ENCODE peak calls at places on chromosomes 11 and 22, in six cellular contexts. Q, Z, N, P, B and Y are unnamed samples. For H3K27me3, the result is how much of the 10 kb centered on the place peaks cover.

GRCh38 chr11:112780351-112781043 is 180.7 kb upstream of the NCAM1 start:
- DNase-seq in N (no peak), P (no peak), Z (no peak), B (no peak), Q (peak), Y (peak)

GRCh38 chr11:62544521-62545436 is 1.8 kb downstream of the AHNAK start:
- DNase-seq in P (no peak), Z (no peak), N (no peak), Q (peak), B (peak), Y (no peak)

GRCh38 chr22:30605449-30606110 is 1.4 kb upstream of the TCN2 start:
- DNase-seq in N (peak), Q (peak), Z (peak), P (no peak), B (peak), Y (peak)

GRCh38 chr22:41700105-41700358 is 729 bp downstream of the MEI1 start:
- DNase-seq in B (no peak), Q (no peak), N (peak), Z (no peak), P (no peak), Y (no peak)

GRCh38 chr11:21561589-21561988 is 631.3 kb upstream of the ANO5 start:
- DNase-seq in B (no peak), P (no peak), N (no peak), Z (no peak), Q (no peak), Y (peak)

GRCh38 chr22:40436460-40437431 is 66.4 kb downstream of the SGSM3 start:
- DNase-seq in Z (no peak), P (peak), Q (peak), B (peak), N (no peak), Y (peak)

GRCh38 chr22:39979458-39979857 is 15.3 kb upstream of the FAM83F start:
- DNase-seq in B (no peak), Z (no peak), N (no peak), Q (no peak), P (no peak), Y (no peak)

GRCh38 chr11:103924166-103925013 is 112.0 kb upstream of the DDI1 start:
- DNase-seq in Q (no peak), P (no peak), Z (no peak), B (no peak), N (no peak), Y (no peak)

GRCh38 chr22:26660961-26661578 is 3.7 kb downstream of the MIAT start:
- DNase-seq in Q (no peak), N (no peak), Z (no peak), B (no peak), P (no peak), Y (no peak)

GRCh38 chr11:119338318-119338890 is 2.3 kb downstream of the C1QTNF5 start:
- DNase-seq in N (peak), B (peak), P (no peak), Q (peak), Z (peak), Y (no peak)

GRCh38 chr11:9017773-9018172 is 14.0 kb upstream of the NRIP3 start:
- DNase-seq in N (no peak), Z (peak), Q (no peak), B (peak), P (no peak), Y (no peak)

GRCh38 chr22:18970180-18970947 is 34.3 kb upstream of the PRODH start:
- DNase-seq in P (no peak), Q (no peak), N (peak), B (no peak), Z (no peak), Y (peak)
- H3K27me3 ChIP-seq in P (under half), Q (half or more), N (under half), B (under half), Z (under half), Y (under half)

GRCh38 chr22:43109511-43109910 is 1.0 kb upstream of the BIK start:
- DNase-seq in Z (no peak), B (no peak), P (no peak), Q (no peak), N (no peak), Y (no peak)

GRCh38 chr22:43113516-43114251 is 3.1 kb downstream of the BIK start:
- DNase-seq in P (no peak), Z (no peak), B (peak), Q (no peak), N (no peak), Y (no peak)

GRCh38 chr22:43109921-43110443 is 568 bp upstream of the BIK start:
- DNase-seq in P (no peak), Q (no peak), Z (no peak), N (peak), B (no peak), Y (no peak)

GRCh38 chr22:43110927-43111623 is 525 bp downstream of the BIK start:
- DNase-seq in Z (peak), P (no peak), Q (no peak), B (peak), N (no peak), Y (peak)

DNA sequence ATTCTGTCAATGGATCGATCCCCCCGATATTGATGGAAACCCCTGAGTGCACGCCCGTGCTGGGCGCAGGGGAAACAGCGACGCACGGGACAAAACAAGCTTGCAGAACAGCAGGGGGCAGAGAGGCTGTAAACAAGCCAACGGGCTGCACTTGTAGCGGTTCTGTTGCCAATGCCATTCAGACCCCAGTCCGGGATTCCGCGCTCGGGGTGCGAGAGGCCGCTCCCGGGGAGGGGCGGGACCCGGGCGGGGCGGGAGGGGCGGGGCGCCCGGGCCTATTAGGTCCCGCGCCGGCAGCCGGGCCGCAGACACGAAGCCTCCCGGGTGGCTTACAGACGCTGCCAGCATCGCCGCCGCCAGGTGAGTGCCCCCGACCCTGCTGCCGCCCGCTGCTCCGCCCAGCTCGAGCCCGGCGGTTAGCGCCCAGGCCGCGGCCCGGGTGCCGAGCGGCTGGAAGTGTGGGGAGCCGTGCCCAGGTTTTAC is at the start of gene BIK:
- DNase-seq in P (no peak), Q (peak), B (peak), Z (peak), N (peak), Y (peak)
- TF ChIP-seq CTCF in P (peak), Q (no peak), B (no peak), Z (peak), N (no peak), Y (peak)

GRCh38 chr22:50016988-50017700 is 4.6 kb upstream of the IL17REL start:
- DNase-seq in Q (no peak), N (no peak), Z (peak), B (peak), P (no peak), Y (peak)
- H3K27me3 ChIP-seq in Q (under half), N (under half), Z (under half), B (half or more), P (half or more), Y (under half)

DNA sequence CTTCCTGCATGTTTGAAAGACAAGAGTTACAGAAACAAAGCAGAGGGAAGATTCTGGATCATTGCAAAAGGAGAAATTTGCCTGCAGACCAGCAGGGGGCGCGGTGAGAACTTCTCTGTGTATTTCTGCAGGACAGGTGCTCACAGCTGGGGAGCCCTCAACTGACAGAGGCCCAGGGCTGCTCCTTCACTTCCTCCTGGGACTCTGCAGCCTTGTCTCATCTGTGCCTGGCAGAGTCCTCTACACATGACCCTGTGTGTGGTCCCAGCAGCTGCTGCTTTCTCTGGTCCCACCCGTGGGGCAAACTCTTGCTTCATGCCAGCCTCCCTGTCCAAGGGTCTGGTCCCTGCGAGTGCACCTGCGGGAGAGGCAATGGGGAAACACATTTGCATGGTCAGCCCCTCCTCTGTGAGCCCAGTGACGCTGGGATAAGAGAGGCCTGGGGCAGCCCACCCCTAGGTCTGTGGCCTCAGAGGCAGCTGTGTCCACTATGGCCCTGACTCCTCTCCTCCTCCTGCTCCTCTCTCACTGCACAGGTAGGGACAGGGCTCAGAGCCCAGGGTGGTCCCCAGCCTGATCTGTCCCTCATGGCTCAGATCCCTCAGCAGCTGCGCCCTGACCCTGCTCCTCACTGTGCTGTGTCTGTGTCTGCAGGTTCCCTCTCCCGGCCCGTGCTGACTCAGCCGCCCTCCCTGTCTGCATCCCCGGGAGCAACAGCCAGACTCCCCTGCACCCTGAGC is 43.2 kb upstream of the VPREB1 start:
- DNase-seq in Q (peak), Z (no peak), B (peak), P (peak), N (peak), Y (no peak)
- TF ChIP-seq CTCF in Q (peak), Z (peak), B (peak), P (peak), N (peak), Y (peak)

DNA sequence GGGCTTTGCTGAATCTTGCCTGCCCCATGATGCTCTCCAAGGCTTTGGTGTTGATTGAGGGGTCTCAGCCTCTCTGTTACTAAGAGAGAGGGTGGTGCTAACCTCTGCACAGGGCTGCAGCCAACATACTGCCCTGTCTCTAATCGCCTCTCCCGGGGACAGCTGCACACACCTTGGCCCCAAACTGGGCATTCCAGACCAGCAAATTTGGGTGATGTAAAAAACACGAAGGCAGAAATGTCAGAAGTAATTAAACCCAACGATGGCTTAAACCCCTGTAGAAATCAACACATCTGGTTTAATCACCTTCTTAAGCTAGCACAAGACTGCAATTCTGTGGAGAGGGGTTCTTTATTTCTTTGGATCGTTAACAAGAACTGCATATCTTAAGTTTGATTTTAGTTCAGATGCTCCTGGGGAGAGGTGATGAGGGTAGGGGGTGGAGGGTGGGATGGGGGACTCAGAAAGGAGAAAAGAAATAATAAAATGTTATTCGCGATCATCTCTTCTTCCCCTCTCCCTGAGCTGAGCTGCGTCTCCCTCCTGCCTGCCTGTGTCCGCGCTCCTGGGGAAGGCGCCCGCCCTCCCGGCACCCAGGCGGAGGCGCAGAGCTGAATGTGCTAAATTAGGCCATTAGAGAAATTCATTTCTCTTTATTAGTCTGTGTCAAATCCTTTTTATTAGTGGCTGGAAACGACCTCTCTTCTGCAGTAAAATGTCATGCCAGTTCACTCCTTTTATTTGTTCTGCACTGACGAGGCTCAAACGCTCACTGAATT is 116.3 kb downstream of the FEZ1 start:
- DNase-seq in P (no peak), Z (no peak), Q (no peak), N (no peak), B (no peak), Y (no peak)
- H3K27me3 ChIP-seq in P (under half), Z (under half), Q (half or more), N (under half), B (under half), Y (under half)

GRCh38 chr11:102268985-102269470 is 48.3 kb upstream of the BIRC3 start:
- DNase-seq in Q (no peak), Z (no peak), B (no peak), N (peak), P (no peak), Y (peak)
- TF ChIP-seq CTCF in Q (no peak), Z (no peak), B (no peak), N (no peak), P (no peak), Y (peak)

GRCh38 chr11:116578971-116579687 is 193.7 kb downstream of the BUD13 start:
- DNase-seq in B (no peak), Z (no peak), Q (no peak), P (no peak), N (peak), Y (no peak)

GRCh38 chr11:116581349-116581748 is 191.4 kb downstream of the BUD13 start:
- DNase-seq in B (no peak), P (no peak), N (no peak), Z (no peak), Q (no peak), Y (no peak)

GRCh38 chr11:116580828-116581227 is 192.0 kb downstream of the BUD13 start:
- DNase-seq in B (no peak), N (peak), P (no peak), Q (no peak), Z (no peak), Y (no peak)

GRCh38 chr11:116582621-116583020 is 190.2 kb downstream of the BUD13 start:
- DNase-seq in B (no peak), P (no peak), Z (no peak), N (no peak), Q (no peak), Y (no peak)

DNA sequence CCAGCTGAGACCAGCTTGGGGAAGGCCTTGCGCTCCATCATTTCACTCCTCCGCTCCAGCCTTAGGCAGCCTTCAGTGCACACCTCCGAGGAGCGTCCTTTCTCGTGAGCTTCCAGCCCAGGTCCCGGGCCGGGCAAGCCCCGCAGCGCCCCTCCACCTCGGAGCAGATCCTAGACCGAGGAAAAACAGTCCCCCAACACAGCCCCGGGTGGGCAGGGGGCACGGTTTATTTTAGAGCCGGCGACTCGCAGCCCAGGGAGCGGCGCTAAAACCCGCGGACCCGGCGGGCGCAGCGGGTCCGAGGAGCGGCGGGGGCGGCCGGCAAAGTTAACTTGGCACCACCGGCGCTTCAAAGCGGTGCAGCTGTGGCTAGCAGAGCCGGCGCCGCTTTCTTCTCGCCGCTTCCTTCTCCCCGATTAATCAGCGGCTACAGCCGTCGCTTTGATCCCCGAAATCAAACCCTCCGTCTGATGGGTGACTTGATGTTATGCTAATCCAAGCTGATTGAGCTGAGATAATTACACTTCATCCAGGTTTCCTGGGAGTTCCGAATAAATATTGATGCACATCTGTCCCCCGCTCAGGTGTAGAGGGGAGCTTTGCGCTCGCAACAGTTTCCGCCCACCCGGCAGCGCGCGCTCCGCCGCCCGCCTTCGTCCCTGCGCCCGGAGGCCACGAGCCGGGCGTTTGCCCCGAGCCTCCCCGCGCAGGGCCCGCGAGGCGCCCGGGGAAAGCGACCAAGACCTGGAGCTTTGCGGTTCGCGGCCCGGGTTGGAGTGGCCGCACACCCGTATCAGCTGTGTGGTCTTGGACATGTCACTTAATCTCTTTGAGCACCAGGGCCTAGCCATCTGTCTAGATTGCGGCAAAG is 192.7 kb downstream of the BUD13 start:
- DNase-seq in B (no peak), N (peak), P (no peak), Q (no peak), Z (no peak), Y (no peak)
- H3K27me3 ChIP-seq in B (half or more), N (under half), P (under half), Q (half or more), Z (under half), Y (under half)

GRCh38 chr11:131392528-131393255 is 22.3 kb downstream of the NTM start:
- DNase-seq in P (no peak), B (no peak), Q (no peak), Z (no peak), N (peak), Y (no peak)
- TF ChIP-seq CTCF in P (peak), B (no peak), Q (no peak), Z (no peak), N (peak), Y (no peak)

GRCh38 chr22:43743131-43743530 is 69.0 kb downstream of the EFCAB6 start:
- DNase-seq in P (no peak), B (no peak), Z (no peak), Q (peak), N (peak), Y (no peak)

GRCh38 chr22:43742551-43742950 is 69.6 kb downstream of the EFCAB6 start:
- DNase-seq in Z (no peak), P (no peak), N (no peak), Q (no peak), B (no peak), Y (no peak)

GRCh38 chr22:43743929-43744643 is 68.0 kb downstream of the EFCAB6 start:
- DNase-seq in Q (no peak), P (no peak), B (no peak), N (no peak), Z (no peak), Y (no peak)

GRCh38 chr22:43739851-43740250 is 72.3 kb downstream of the EFCAB6 start:
- DNase-seq in N (no peak), B (no peak), P (no peak), Z (no peak), Q (no peak), Y (no peak)

DNA sequence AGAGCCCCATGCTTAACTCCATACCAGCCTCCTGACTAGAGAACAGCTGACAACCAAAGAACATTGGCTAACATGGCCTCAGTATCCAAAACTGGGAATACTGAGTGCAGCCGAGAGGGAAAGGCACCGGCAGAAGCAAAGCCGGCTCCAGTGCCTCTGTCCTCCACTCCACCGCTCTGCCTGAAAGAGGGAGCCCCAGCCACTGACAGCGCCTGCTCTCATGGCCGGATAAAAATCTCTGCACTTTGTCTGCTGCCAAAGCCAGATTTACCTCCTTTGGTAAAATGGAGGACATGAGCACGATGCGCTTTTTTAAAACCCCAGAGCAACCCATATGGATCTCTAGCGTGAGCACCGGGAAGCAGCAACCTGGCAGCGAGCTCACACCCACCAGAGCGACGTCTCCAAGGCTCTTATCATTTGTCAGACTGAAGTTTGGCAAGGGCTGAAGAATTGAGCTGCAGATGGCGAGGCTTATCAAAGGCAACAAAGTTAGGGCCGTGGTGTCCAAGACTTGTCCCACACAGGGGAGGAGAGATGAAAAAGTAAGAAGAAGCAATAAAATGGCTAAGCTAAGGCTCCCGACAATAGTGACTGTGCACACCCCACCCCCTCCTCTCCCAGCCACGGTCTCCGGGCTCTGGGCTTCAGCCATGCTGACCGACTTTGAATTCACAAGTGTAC is 71.4 kb downstream of the EFCAB6 start:
- DNase-seq in Z (no peak), B (no peak), N (no peak), Q (no peak), P (no peak), Y (no peak)
- H3K27me3 ChIP-seq in Z (under half), B (under half), N (under half), Q (under half), P (under half), Y (under half)